ENCODE peak calls at places on chromosome 14, in nine cellular contexts. J is lower leg skin, B is activated B cell treated with CpG ODN at 0.5 μM for 24 hours, X is mucosa of descending colon, I is ovary, P is pancreas, D is tibial artery, C is heart right ventricle, K is mesothelial cell of epicardium. Q is an unnamed sample.

GRCh38 chr14:99155173-99155777 is 116.7 kb downstream of the BCL11B start:
- DNase-seq in J (peak), B (no peak), X (no peak), I (no peak), P (no peak), D (peak), C (no peak), K (no peak), Q (no peak)

GRCh38 chr14:50768693-50769092 is 62.3 kb downstream of the NIN start:
- DNase-seq in J (no peak), B (no peak), X (no peak), I (no peak), P (no peak), D (no peak), C (no peak), K (no peak), Q (no peak)

GRCh38 chr14:54535126-54535525 is 25.4 kb downstream of the CGRRF1 start:
- DNase-seq in J (no peak), B (no peak), X (no peak), I (no peak), P (no peak), D (no peak), C (no peak), K (no peak), Q (no peak)

GRCh38 chr14:101230161-101230850 is 326.8 kb upstream of the RTL1 start:
- DNase-seq in J (peak), B (no peak), X (no peak), I (peak), P (no peak), D (no peak), C (no peak), K (peak), Q (no peak)

GRCh38 chr14:98404811-98405210 is 867.2 kb downstream of the BCL11B start:
- DNase-seq in J (no peak), B (no peak), X (no peak), I (no peak), P (no peak), D (no peak), C (no peak), K (no peak), Q (no peak)

GRCh38 chr14:31505411-31505810 is 17.6 kb upstream of the GPR33 start:
- DNase-seq in J (no peak), B (no peak), X (no peak), I (no peak), P (no peak), D (no peak), C (no peak), K (no peak), Q (no peak)

GRCh38 chr14:104445832-104446381 is 133.7 kb upstream of the C14orf180 start:
- DNase-seq in J (peak), B (no peak), X (no peak), I (no peak), P (no peak), D (peak), C (no peak), K (peak), Q (no peak)

GRCh38 chr14:24790196-24790595 is 156.2 kb upstream of the GZMB start:
- DNase-seq in J (no peak), B (no peak), X (no peak), I (no peak), P (no peak), D (no peak), C (no peak), K (no peak), Q (no peak)

GRCh38 chr14:68392393-68393085 is 400.3 kb downstream of the ZFP36L1 start:
- DNase-seq in J (peak), B (no peak), X (peak), I (peak), P (no peak), D (peak), C (peak), K (no peak), Q (no peak)

GRCh38 chr14:99592394-99592793 is 11.6 kb downstream of the CCDC85C start:
- DNase-seq in J (no peak), B (no peak), X (no peak), I (no peak), P (no peak), D (no peak), C (no peak), K (no peak), Q (no peak)

GRCh38 chr14:22226381-22226780 is 362.6 kb downstream of the DAD1 start:
- DNase-seq in J (no peak), B (no peak), X (no peak), I (no peak), P (no peak), D (no peak), C (no peak), K (no peak), Q (no peak)

GRCh38 chr14:91899777-91900176 is 32.4 kb upstream of the TC2N start:
- DNase-seq in J (no peak), B (no peak), X (no peak), I (no peak), P (no peak), D (no peak), C (no peak), K (no peak), Q (no peak)

GRCh38 chr14:61187642-61187905 is 93.6 kb downstream of the TMEM30B start:
- DNase-seq in J (no peak), B (no peak), X (no peak), I (no peak), P (no peak), D (no peak), C (no peak), K (no peak), Q (no peak)

GRCh38 chr14:80202888-80203562 is 8.3 kb downstream of the DIO2 start:
- DNase-seq in J (no peak), B (no peak), X (peak), I (no peak), P (no peak), D (no peak), C (no peak), K (no peak), Q (no peak)
- TF ChIP-seq CTCF in J (no peak), B (no peak), X (no peak), I (no peak), P (no peak), D (no peak), C (no peak), K (peak), Q (peak)

GRCh38 chr14:32738206-32738871 is 200.3 kb upstream of the NPAS3 start:
- DNase-seq in J (no peak), B (no peak), X (no peak), I (no peak), P (no peak), D (no peak), C (no peak), K (no peak), Q (no peak)
- TF ChIP-seq CTCF in J (no peak), B (no peak), X (no peak), I (no peak), P (no peak), D (no peak), C (no peak), K (no peak), Q (no peak)

GRCh38 chr14:102591944-102592772 is at the start of gene RCOR1:
- DNase-seq in J (peak), B (peak), X (peak), I (peak), P (peak), D (peak), C (peak), K (peak), Q (peak)

GRCh38 chr14:102593841-102594170 is 1.4 kb downstream of the RCOR1 start:
- DNase-seq in J (no peak), B (no peak), X (no peak), I (no peak), P (no peak), D (no peak), C (no peak), K (no peak), Q (no peak)

GRCh38 chr14:102594514-102595175 is 2.2 kb downstream of the RCOR1 start:
- DNase-seq in J (peak), B (peak), X (peak), I (no peak), P (peak), D (peak), C (peak), K (no peak), Q (peak)

GRCh38 chr14:102591372-102591943 is 991 bp upstream of the RCOR1 start:
- DNase-seq in J (peak), B (no peak), X (peak), I (peak), P (no peak), D (peak), C (peak), K (peak), Q (no peak)

DNA sequence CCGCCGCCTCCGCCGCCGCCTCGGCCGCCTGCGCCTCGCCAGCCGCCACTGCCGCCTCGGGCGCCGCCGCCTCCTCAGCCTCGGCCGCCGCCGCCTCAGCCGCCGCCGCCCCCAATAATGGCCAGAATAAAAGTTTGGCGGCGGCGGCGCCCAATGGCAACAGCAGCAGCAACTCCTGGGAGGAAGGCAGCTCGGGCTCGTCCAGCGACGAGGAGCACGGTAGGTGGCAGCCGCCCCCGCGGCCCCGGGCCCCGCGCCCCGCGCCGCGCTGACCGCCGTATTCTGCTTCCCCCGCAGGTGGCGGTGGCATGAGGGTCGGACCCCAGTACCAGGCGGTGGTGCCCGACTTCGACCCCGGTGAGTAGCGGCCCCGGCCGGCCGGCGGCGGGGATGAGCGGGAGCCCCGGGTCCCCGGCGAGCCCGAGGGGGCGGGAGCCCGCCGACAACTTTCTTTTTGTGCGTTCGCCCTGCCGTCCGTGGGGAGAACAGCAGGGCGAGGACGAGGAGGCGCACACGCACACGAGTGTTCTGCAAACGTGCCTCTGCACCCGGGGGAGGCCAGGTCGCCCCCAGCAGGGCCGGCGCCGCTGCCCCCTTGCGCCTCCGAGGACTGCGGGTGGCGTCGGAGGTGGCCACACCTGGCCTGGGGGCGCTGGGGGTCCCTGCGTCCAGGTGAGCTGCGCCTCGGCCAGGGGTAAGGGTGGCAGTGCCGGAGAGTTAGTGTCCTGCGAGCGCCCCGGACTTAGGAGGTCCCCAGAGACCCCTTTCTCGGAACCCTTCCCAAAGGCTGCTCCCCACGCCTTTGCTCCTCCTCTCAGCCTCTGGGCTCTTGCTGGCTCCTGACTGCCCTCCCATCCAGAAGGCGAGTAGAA is 756 bp downstream of the RCOR1 start:
- DNase-seq in J (peak), B (peak), X (peak), I (peak), P (peak), D (peak), C (peak), K (peak), Q (no peak)
- TF ChIP-seq CTCF in J (no peak), B (no peak), X (peak), I (peak), P (peak), D (peak), C (peak), K (peak), Q (no peak)

GRCh38 chr14:94126800-94127199 is 2.6 kb downstream of the IFI27L2 start:
- DNase-seq in J (peak), B (no peak), X (no peak), I (no peak), P (no peak), D (no peak), C (no peak), K (no peak), Q (no peak)

GRCh38 chr14:94128216-94128839 is 1.1 kb downstream of the IFI27L2 start:
- DNase-seq in J (peak), B (no peak), X (no peak), I (no peak), P (no peak), D (no peak), C (no peak), K (no peak), Q (no peak)

GRCh38 chr14:94129758-94130414 is 482 bp upstream of the IFI27L2 start:
- DNase-seq in J (peak), B (no peak), X (peak), I (peak), P (no peak), D (peak), C (peak), K (no peak), Q (no peak)

GRCh38 chr14:94127330-94127729 is 2.1 kb downstream of the IFI27L2 start:
- DNase-seq in J (no peak), B (no peak), X (no peak), I (no peak), P (no peak), D (no peak), C (no peak), K (no peak), Q (no peak)

DNA sequence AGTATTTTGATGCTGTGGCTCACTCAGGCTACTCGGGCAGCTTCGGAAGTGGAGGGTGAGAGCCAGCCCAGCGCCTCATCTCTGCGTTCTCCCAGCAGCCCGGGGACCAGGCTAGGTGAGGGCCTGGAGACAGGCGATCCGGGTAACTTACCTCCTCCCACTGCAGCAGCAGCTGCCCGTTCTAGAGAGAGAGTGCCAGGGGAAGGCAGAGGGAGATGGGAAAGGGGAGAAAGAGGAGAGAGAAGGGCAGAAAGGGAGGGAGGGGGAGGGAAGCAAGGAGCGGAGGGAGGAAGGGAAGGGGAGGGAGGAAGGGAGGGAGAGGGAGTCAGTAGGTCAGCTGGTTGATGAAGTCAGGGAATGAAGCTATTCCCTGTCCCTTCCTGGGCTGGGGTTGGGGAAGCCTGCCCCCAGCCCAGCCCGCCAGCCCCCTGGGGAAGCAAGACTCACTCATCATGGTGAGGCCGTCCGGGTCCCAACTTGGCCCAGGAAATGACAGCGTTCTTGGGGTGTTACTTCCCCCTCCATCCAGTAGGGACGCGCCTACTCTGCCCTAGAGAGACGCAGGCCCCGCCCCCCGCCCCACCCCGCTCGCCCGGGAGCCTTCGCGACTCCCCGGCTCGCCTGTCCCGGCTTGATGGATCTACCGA is at the start of gene IFI27L2:
- DNase-seq in J (peak), B (peak), X (peak), I (peak), P (peak), D (peak), C (peak), K (no peak), Q (peak)
- TF ChIP-seq CTCF in J (no peak), B (no peak), X (peak), I (peak), P (peak), D (peak), C (peak), K (peak), Q (no peak)

GRCh38 chr14:53409289-53409688 is 256.2 kb upstream of the DDHD1 start:
- DNase-seq in J (no peak), B (no peak), X (no peak), I (no peak), P (no peak), D (no peak), C (no peak), K (no peak), Q (no peak)
- TF ChIP-seq CTCF in J (no peak), B (no peak), X (no peak), I (no peak), P (no peak), D (no peak), C (no peak), K (no peak), Q (no peak)

GRCh38 chr14:89284368-89285058 is 132.5 kb downstream of the FOXN3 start:
- DNase-seq in J (no peak), B (no peak), X (no peak), I (no peak), P (peak), D (no peak), C (no peak), K (no peak), Q (no peak)

GRCh38 chr14:89280612-89281011 is 136.4 kb downstream of the FOXN3 start:
- DNase-seq in J (no peak), B (no peak), X (no peak), I (no peak), P (no peak), D (no peak), C (no peak), K (no peak), Q (no peak)

GRCh38 chr14:89282191-89282590 is 134.8 kb downstream of the FOXN3 start:
- DNase-seq in J (no peak), B (no peak), X (no peak), I (no peak), P (no peak), D (no peak), C (no peak), K (no peak), Q (no peak)

GRCh38 chr14:89279649-89280232 is 137.3 kb downstream of the FOXN3 start:
- DNase-seq in J (no peak), B (no peak), X (no peak), I (no peak), P (no peak), D (no peak), C (no peak), K (no peak), Q (no peak)

GRCh38 chr14:89283327-89284060 is 133.5 kb downstream of the FOXN3 start:
- DNase-seq in J (no peak), B (no peak), X (no peak), I (no peak), P (no peak), D (no peak), C (no peak), K (no peak), Q (no peak)
- TF ChIP-seq CTCF in J (no peak), B (no peak), X (no peak), I (no peak), P (no peak), D (no peak), C (no peak), K (no peak), Q (no peak)

DNA sequence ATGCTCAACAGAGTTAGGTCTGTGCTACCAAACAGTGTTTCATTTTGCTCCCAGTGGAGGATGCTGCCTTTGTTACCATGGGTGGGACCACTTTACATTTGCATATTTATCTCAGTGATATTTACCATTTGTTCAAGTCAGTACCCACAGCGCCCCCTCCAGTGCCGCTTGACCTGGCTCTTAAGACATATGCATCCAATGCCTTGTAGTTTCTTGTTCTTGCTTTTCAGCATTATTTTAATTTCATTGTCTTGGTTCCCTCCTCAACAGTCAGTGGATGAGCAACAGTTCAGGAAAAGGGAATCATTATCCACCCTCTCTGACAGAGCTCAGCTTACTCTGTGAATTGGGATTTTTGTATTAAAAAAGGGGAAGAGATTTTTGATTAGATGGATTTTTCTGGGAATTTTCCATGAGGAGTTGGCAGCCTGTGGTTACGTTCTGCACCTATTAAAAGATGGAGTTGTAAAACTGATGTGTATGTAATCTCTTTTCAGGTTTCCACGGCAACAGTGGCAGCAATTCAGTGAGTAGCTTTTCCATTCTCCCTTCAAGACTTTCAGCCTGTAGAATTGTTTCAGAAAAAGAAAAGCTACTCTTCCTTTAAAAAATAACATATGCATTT is 240.5 kb upstream of the DAAM1 start:
- DNase-seq in J (no peak), B (no peak), X (peak), I (no peak), P (no peak), D (no peak), C (no peak), K (no peak), Q (no peak)
- TF ChIP-seq CTCF in J (no peak), B (no peak), X (no peak), I (no peak), P (no peak), D (no peak), C (no peak), K (no peak), Q (peak)

GRCh38 chr14:40252817-40253447 is 820.7 kb upstream of the FBXO33 start:
- DNase-seq in J (no peak), B (no peak), X (no peak), I (no peak), P (no peak), D (no peak), C (no peak), K (no peak), Q (no peak)
- TF ChIP-seq CTCF in J (no peak), B (no peak), X (no peak), I (no peak), P (no peak), D (no peak), C (no peak), K (no peak), Q (peak)

GRCh38 chr14:77275041-77275854 is 4.2 kb upstream of the NGB start:
- DNase-seq in J (no peak), B (no peak), X (no peak), I (no peak), P (no peak), D (no peak), C (no peak), K (no peak), Q (no peak)
- TF ChIP-seq CTCF in J (no peak), B (no peak), X (no peak), I (no peak), P (no peak), D (no peak), C (no peak), K (no peak), Q (no peak)

DNA sequence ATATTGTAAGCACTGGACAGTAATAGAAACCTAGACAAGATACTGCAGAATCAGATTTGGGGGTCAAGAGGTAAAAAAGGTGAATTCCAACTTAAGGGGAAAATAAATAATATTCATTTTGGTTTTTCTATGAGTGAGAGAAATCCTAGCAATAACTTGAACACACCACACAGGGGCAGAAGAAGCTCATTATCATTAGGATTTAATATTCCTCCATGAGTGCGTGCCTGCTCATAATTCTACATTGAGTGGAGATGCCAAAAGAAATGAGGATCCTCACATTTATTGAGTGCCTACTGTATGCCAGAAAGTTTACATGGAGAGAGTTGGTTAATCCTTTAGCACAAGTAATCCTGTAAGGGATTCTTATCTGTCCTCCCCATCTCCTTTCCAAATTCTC is 40.5 kb upstream of the C14orf132 start:
- DNase-seq in J (no peak), B (no peak), X (no peak), I (no peak), P (no peak), D (no peak), C (no peak), K (no peak), Q (no peak)
- TF ChIP-seq CTCF in J (no peak), B (no peak), X (no peak), I (no peak), P (no peak), D (peak), C (peak), K (no peak), Q (peak)

Q was measured in D721Med.